ENCODE peak calls at places on chromosomes 3 and 15, in seven cellular contexts. S is stimulated activated CD4-positive, alpha-beta T cell treated with anti-CD3 and anti-CD28 coated beads, Interleukin-15, amount 100 ng/mL, for 1 hour; G is T-cell; H is glutamatergic neuron; Q is breast epithelium; Y is Ammon's horn; D is naive thymus-derived CD8-positive, alpha-beta T cell. F is an unnamed sample.

GRCh38 chr15:90531147-90531546 is 1.4 kb downstream of the CRTC3 start:
- DNase-seq in H (no peak), Y (no peak), Q (no peak), S (no peak), G (no peak), D (no peak), F (no peak)

GRCh38 chr3:13480340-13481318 is 523 bp downstream of the HDAC11 start:
- DNase-seq in G (no peak), Y (peak; percentile 61), D (peak; percentile 68), Q (peak; percentile 29), S (no peak), H (peak; percentile 45), F (peak; percentile 19)

GRCh38 chr15:80559320-80559693 is 135.8 kb upstream of the ABHD17C start:
- DNase-seq in H (no peak), G (no peak), Q (no peak), D (no peak), S (no peak), Y (no peak), F (no peak)

GRCh38 chr15:101060576-101061551 is 141.7 kb downstream of the LRRK1 start:
- DNase-seq in G (no peak), Y (no peak), D (no peak), Q (no peak), S (no peak), H (no peak), F (no peak)

GRCh38 chr15:67690936-67691335 is 134.4 kb upstream of the SKOR1 start:
- DNase-seq in G (no peak), Y (no peak), S (no peak), H (no peak), D (no peak), Q (no peak), F (peak; percentile 86)

GRCh38 chr3:127908202-127908601 is 6.8 kb upstream of the KBTBD12 start:
- DNase-seq in Q (no peak), Y (peak; percentile 35), H (no peak), D (no peak), G (no peak), S (no peak), F (no peak)

GRCh38 chr3:45552031-45552772 is 42.3 kb upstream of the LIMD1 start:
- DNase-seq in Y (no peak), S (no peak), D (no peak), H (no peak), Q (no peak), G (no peak), F (no peak)

GRCh38 chr3:172512363-172512762 is 10.9 kb downstream of the TNFSF10 start:
- DNase-seq in Y (peak; percentile 70), G (peak; percentile 43), D (no peak), H (no peak), S (no peak), Q (no peak), F (no peak)

GRCh38 chr3:11607816-11608215 is 35.9 kb downstream of the VGLL4 start:
- DNase-seq in S (no peak), Q (no peak), G (no peak), H (no peak), Y (no peak), D (no peak), F (no peak)

GRCh38 chr3:9180764-9181117 is 68.7 kb downstream of the SRGAP3 start:
- DNase-seq in Y (peak; percentile 70), S (no peak), Q (no peak), H (no peak), D (no peak), G (no peak), F (no peak)

GRCh38 chr15:72197460-72198409 is at the start of gene GRAMD2A:
- DNase-seq in G (no peak), D (no peak), Y (no peak), H (peak; percentile 43), Q (no peak), S (no peak), F (peak; percentile 91)

GRCh38 chr15:35071071-35071470 is 14.0 kb downstream of the NANOGP8 start:
- DNase-seq in G (no peak), S (no peak), Q (no peak), D (no peak), H (no peak), Y (no peak), F (no peak)

GRCh38 chr3:24119321-24119751 is 174.2 kb downstream of the NR1D2 start:
- DNase-seq in D (no peak), S (no peak), Y (no peak), H (no peak), G (no peak), Q (no peak), F (peak; percentile 4)

GRCh38 chr3:161171113-161171512 is 50.0 kb upstream of the NMD3 start:
- DNase-seq in Q (no peak), D (no peak), Y (no peak), H (no peak), G (no peak), S (no peak), F (peak; percentile 16)

GRCh38 chr15:88419830-88420229 is 47.4 kb downstream of the MRPL46 start:
- DNase-seq in Q (no peak), Y (no peak), H (no peak), D (no peak), S (no peak), G (no peak), F (no peak)

GRCh38 chr3:70277304-70277703 is 35.1 kb downstream of the MDFIC2 start:
- DNase-seq in G (no peak), H (no peak), Q (no peak), Y (no peak), S (no peak), D (no peak), F (peak; percentile 61)

GRCh38 chr3:26004205-26004604 is 214.3 kb downstream of the OXSM start:
- DNase-seq in D (no peak), G (no peak), Y (no peak), S (no peak), H (no peak), Q (no peak), F (no peak)

GRCh38 chr15:43794269-43795037 is 2.3 kb downstream of the SERF2 start:
- DNase-seq in Q (no peak), G (no peak), D (no peak), S (no peak), Y (no peak), H (no peak), F (no peak)

GRCh38 chr15:77503240-77503639 is 82.6 kb downstream of the HMG20A start:
- DNase-seq in H (no peak), S (no peak), D (no peak), Q (no peak), G (no peak), Y (no peak), F (peak; percentile 28)

GRCh38 chr3:40317061-40317676 is 7.7 kb downstream of the EIF1B start:
- DNase-seq in Y (peak; percentile 79), H (no peak), D (peak; percentile 45), S (no peak), G (peak; percentile 26), Q (no peak), F (peak; percentile 62)

GRCh38 chr3:40573985-40574384 is 49.2 kb downstream of the ZNF621 start:
- DNase-seq in H (no peak), Q (no peak), G (no peak), D (no peak), S (no peak), Y (no peak), F (no peak)

GRCh38 chr3:50652709-50653108 is 22.0 kb upstream of the DOCK3 start:
- DNase-seq in D (peak; percentile 46), Q (no peak), S (peak; percentile 27), H (no peak), Y (no peak), G (peak; percentile 62), F (peak; percentile 8)

GRCh38 chr15:37031198-37031597 is 69.2 kb downstream of the MEIS2 start:
- DNase-seq in D (no peak), G (no peak), H (no peak), S (no peak), Q (no peak), Y (no peak), F (no peak)

GRCh38 chr15:25742008-25742407 is 121.1 kb downstream of the ATP10A start:
- DNase-seq in S (no peak), D (no peak), G (no peak), Y (peak; percentile 45), Q (no peak), H (no peak), F (no peak)

GRCh38 chr15:35717721-35718120 is 171.8 kb upstream of the DPH6 start:
- DNase-seq in D (no peak), S (no peak), Y (no peak), H (no peak), Q (no peak), G (no peak), F (no peak)

GRCh38 chr15:25422021-25422420 is 16.8 kb downstream of the UBE3A start:
- DNase-seq in G (no peak), Y (no peak), S (no peak), D (no peak), Q (no peak), H (no peak), F (no peak)

GRCh38 chr3:23590424-23590823 is 215.3 kb upstream of the UBE2E1 start:
- DNase-seq in D (no peak), H (no peak), S (no peak), Q (no peak), Y (no peak), G (no peak), F (no peak)

GRCh38 chr15:56428821-56429458 is 36.0 kb downstream of the MNS1 start:
- DNase-seq in S (no peak), Y (peak; percentile 27), D (no peak), G (no peak), H (no peak), Q (no peak), F (peak; percentile 51)

GRCh38 chr15:88012711-88013110 is 243.8 kb downstream of the NTRK3 start:
- DNase-seq in Q (no peak), S (no peak), D (no peak), H (no peak), G (no peak), Y (no peak), F (no peak)

GRCh38 chr15:96273317-96274086 is 57.0 kb upstream of the NR2F2 start:
- DNase-seq in Q (no peak), D (no peak), Y (no peak), H (no peak), G (no peak), S (no peak), F (no peak)

GRCh38 chr3:185988080-185988815 is 50.4 kb upstream of the TRA2B start:
- DNase-seq in Y (no peak), H (no peak), G (no peak), Q (no peak), D (no peak), S (no peak), F (no peak)

GRCh38 chr3:168858327-168858726 is 762.6 kb upstream of the GOLIM4 start:
- DNase-seq in H (no peak), S (no peak), D (no peak), Q (no peak), G (no peak), Y (no peak), F (no peak)

GRCh38 chr3:11155341-11156025 is 1.2 kb downstream of the HRH1 start:
- DNase-seq in S (no peak), H (peak; percentile 76), Q (peak; percentile 37), G (no peak), D (no peak), Y (peak; percentile 87), F (peak; percentile 54)

F was measured in DMS53.